ENCODE peak calls at places on chromosomes 13 and 19, in six cellular contexts. T is tibial artery, X is AG04449, H is kidney epithelial cell, S is AG09309, Q is fibroblast of pulmonary artery. O is an unnamed sample.

GRCh38 chr19:51552996-51553725 is 17.9 kb upstream of the ZNF175 start:
- DNase-seq in T (no peak), X (no peak), H (no peak), S (no peak), Q (peak), O (peak)

GRCh38 chr13:66748712-66749111 is 481.4 kb downstream of the PCDH9 start:
- DNase-seq in T (no peak), X (no peak), H (no peak), S (no peak), Q (no peak), O (no peak)

GRCh38 chr13:91719033-91719432 is 320.6 kb downstream of the GPC5 start:
- DNase-seq in T (no peak), X (no peak), H (peak), S (no peak), Q (peak), O (no peak)

GRCh38 chr19:11699931-11700794 is 38.6 kb downstream of the ZNF823 start:
- DNase-seq in T (no peak), X (no peak), H (no peak), S (no peak), Q (peak), O (peak)

GRCh38 chr13:83865161-83866137 is 16.8 kb downstream of the SLITRK1 start:
- DNase-seq in T (no peak), X (no peak), H (no peak), S (no peak), Q (no peak), O (no peak)

GRCh38 chr13:41716236-41716635 is 244.7 kb downstream of the VWA8 start:
- DNase-seq in T (no peak), X (no peak), H (no peak), S (no peak), Q (no peak), O (no peak)

GRCh38 chr13:46577656-46578589 is 25.0 kb downstream of the LRCH1 start:
- DNase-seq in T (no peak), X (no peak), H (no peak), S (no peak), Q (no peak), O (no peak)

GRCh38 chr19:8973501-8974091 is 36.6 kb downstream of the MUC16 start:
- DNase-seq in T (no peak), X (no peak), H (no peak), S (no peak), Q (peak), O (peak)

GRCh38 chr19:4744451-4745170 is 21.0 kb upstream of the DPP9 start:
- DNase-seq in T (no peak), X (peak), H (no peak), S (peak), Q (peak), O (peak)

GRCh38 chr19:10295305-10295846 is 5.6 kb downstream of the ICAM5 start:
- DNase-seq in T (no peak), X (no peak), H (no peak), S (no peak), Q (no peak), O (peak)
- TF ChIP-seq CTCF in T (no peak), X (no peak), H (no peak), S (peak), Q (no peak), O (peak)

GRCh38 chr13:113581871-113582270 is 2.7 kb upstream of the TFDP1 start:
- DNase-seq in T (no peak), X (no peak), H (no peak), S (no peak), Q (no peak), O (no peak)

GRCh38 chr13:113584870-113585671 is 518 bp downstream of the TFDP1 start:
- DNase-seq in T (peak), X (no peak), H (no peak), S (no peak), Q (no peak), O (peak)

GRCh38 chr13:113585828-113586355 is 1.3 kb downstream of the TFDP1 start:
- DNase-seq in T (peak), X (no peak), H (no peak), S (no peak), Q (no peak), O (no peak)

GRCh38 chr13:113584205-113584869 is at the start of gene TFDP1:
- DNase-seq in T (peak), X (no peak), H (no peak), S (peak), Q (peak), O (peak)

GRCh38 chr13:113582841-113583631 is 1.5 kb upstream of the TFDP1 start:
- DNase-seq in T (peak), X (no peak), H (no peak), S (no peak), Q (no peak), O (no peak)
- H3K4me3 ChIP-seq in T (no peak), X (no peak), H (no peak), S (no peak), Q (no peak), O (no peak)

GRCh38 chr13:110415669-110416068 is 108.6 kb downstream of the COL4A2 start:
- DNase-seq in T (no peak), X (no peak), H (no peak), S (no peak), Q (no peak), O (peak)
- TF ChIP-seq CTCF in T (no peak), X (no peak), H (peak), S (no peak), Q (no peak), O (no peak)

GRCh38 chr19:15251749-15252397 is 19.6 kb upstream of the EPHX3 start:
- DNase-seq in T (peak), X (peak), H (peak), S (peak), Q (peak), O (peak)
- H3K4me3 ChIP-seq in T (peak), X (peak), H (no peak), S (no peak), Q (peak), O (no peak)

GRCh38 chr13:36981156-36981743 is 17.9 kb downstream of the ALG5 start:
- DNase-seq in T (no peak), X (no peak), H (no peak), S (no peak), Q (peak), O (peak)
- TF ChIP-seq CTCF in T (peak), X (peak), H (peak), S (peak), Q (peak), O (peak)

GRCh38 chr19:14775855-14776254 is 2.5 kb downstream of the ADGRE2 start:
- DNase-seq in T (no peak), X (no peak), H (no peak), S (no peak), Q (no peak), O (no peak)
- H3K4me3 ChIP-seq in T (peak), X (no peak), H (peak), S (peak), Q (peak), O (peak)

GRCh38 chr19:633786-634639 is 676 bp upstream of the POLRMT start:
- DNase-seq in T (no peak), X (no peak), H (no peak), S (no peak), Q (no peak), O (no peak)

GRCh38 chr19:633068-633785 is at the start of gene POLRMT:
- DNase-seq in T (peak), X (peak), H (peak), S (peak), Q (peak), O (peak)

GRCh38 chr19:634975-635652 is 1.8 kb upstream of the POLRMT start:
- DNase-seq in T (no peak), X (no peak), H (no peak), S (no peak), Q (no peak), O (no peak)

GRCh38 chr19:629961-630714 is 3.2 kb downstream of the POLRMT start:
- DNase-seq in T (no peak), X (no peak), H (no peak), S (no peak), Q (no peak), O (no peak)

DNA sequence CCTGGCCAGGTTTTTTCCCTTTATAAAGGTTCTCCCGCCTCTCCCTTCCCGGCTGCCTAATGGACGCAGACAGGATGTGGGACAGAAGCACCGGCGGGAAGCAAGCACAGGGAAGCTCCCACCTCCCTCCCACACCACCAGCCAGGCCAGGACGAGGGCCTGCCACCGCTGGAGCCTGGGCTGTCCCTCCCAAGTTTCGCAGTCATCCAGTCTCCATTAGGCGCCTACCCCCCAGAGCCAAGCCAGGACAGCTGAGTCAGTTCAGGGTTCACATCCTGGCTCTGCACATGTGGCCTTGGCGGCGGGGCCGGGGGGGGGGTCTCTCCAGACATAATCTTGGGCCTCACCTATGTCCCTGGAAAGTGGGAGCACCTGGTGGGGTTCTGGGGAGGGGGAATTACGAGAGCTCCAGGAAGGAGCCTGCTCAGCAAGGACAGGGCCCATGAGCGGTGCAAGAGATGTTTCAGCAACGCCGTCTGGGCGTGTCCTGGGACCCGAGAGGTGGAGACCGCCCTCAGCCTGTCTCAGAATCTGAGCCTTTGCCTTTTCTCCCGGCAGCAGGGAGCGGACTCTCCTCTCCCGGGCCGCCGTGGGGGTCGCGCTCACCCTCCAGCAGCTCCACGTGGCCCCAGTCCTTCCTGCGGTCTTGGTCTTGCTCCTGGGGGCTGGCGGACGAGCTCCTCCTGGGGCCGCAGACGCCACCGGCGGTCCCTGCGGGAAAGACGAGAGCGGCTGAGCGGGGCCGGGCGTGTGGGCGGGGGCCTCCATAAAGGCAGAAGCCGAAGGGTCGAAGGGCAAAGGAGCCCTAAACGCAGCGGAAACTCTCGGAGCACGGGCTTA is 889 bp downstream of the POLRMT start:
- DNase-seq in T (no peak), X (no peak), H (no peak), S (no peak), Q (peak), O (peak)
- TF ChIP-seq CTCF in T (no peak), X (no peak), H (no peak), S (no peak), Q (no peak), O (no peak)

GRCh38 chr19:44754743-44755066 is 6.2 kb downstream of the BCL3 start:
- DNase-seq in T (no peak), X (no peak), H (no peak), S (no peak), Q (no peak), O (no peak)

GRCh38 chr19:44753619-44753931 is 5.1 kb downstream of the BCL3 start:
- DNase-seq in T (no peak), X (no peak), H (no peak), S (no peak), Q (no peak), O (no peak)

GRCh38 chr19:44753932-44754742 is 5.6 kb downstream of the BCL3 start:
- DNase-seq in T (peak), X (no peak), H (no peak), S (peak), Q (peak), O (peak)

GRCh38 chr19:44756089-44756562 is 7.6 kb downstream of the BCL3 start:
- DNase-seq in T (no peak), X (no peak), H (no peak), S (no peak), Q (no peak), O (no peak)

DNA sequence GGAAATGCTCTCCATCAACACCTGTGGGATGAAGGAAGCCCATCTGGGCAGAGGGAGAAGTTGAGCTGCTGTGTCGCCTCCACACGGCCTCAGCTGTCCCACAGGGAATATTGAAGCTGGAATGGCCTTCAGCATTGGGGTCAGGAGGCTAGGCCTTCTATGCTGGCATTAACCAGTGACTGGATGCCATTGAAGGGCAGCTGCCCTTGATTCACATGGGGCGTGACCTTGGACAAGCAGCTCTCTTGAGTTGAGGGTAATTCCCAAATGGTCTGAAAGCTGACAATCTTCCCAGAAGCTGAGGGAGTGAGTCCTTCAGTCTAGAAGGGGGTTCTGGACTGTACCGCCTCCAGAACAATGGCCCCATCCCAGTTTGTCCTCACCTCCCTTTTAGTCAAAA is 6.7 kb downstream of the BCL3 start:
- DNase-seq in T (no peak), X (no peak), H (no peak), S (no peak), Q (no peak), O (no peak)
- H3K4me3 ChIP-seq in T (no peak), X (no peak), H (no peak), S (no peak), Q (no peak), O (no peak)

DNA sequence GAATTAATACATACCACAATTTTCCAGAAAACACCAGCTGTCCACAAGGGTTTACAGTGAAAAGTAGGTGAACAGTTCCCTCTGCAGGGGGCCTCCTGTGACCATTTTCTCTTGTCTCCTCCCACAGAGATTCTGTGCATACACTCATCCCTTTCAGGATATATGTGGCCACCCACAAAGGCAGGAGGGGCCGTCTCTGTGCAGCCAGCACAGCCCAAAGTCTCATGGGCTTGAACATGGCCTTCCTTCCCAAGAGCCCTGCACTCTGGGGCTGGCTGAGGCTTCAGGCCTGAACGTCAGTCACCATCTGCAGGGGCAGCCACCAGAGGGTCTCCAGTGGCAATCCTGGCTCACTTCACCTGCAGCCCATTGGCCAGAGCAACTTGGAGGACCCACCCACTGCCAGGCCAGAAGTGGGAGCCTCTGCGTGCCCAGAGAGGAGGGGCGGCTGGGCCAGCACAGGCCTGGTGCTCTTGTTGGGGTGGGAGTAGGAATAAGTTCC is 25.2 kb downstream of the TMEM161A start:
- DNase-seq in T (no peak), X (peak), H (no peak), S (no peak), Q (peak), O (peak)
- TF ChIP-seq CTCF in T (no peak), X (peak), H (peak), S (no peak), Q (no peak), O (no peak)